ENCODE peak calls at places on chromosomes 6 and 20, in six cellular contexts. V is activated T-helper 1 cell treated with anti-CD3 and anti-CD28 coated beads, Interleukin-12 subunit alpha, Interleukin-12 subunit beta, Interleukin-2, Interleukin-4 antibody, amounts not matched to agents 30 ng/mL and 10 ng/mL and 1 ng/mL, durations not matched to agents 14 hours and 24 hours and 36 hours; Z is HEK293T; L is osteocyte; E is NCI-H1092 treated with DMSO at 0.1 percent for 48 hours; C is activated CD4-positive, alpha-beta T cell treated with anti-CD3 and anti-CD28 coated beads, Interleukin-2, amount 10 ng/mL, durations not matched to agents 7 days and 5 days. X is an unnamed sample.

GRCh38 chr6:91509039-91509438 is 922.2 kb upstream of the MAP3K7 start:
- DNase-seq in V (no peak), Z (no peak), L (no peak), E (no peak), C (no peak), X (no peak)

GRCh38 chr6:39209360-39209811 is 19.9 kb downstream of the KCNK5 start:
- DNase-seq in V (no peak), Z (no peak), L (no peak), E (no peak), C (no peak), X (no peak)

GRCh38 chr20:31485450-31486339 is 10.6 kb downstream of the REM1 start:
- DNase-seq in V (no peak), Z (no peak), L (no peak), E (no peak), C (no peak), X (peak; percentile 59)

GRCh38 chr20:45611054-45611453 is 18.5 kb upstream of the WFDC10A start:
- DNase-seq in V (no peak), Z (no peak), L (no peak), E (no peak), C (no peak), X (peak; percentile 86)

GRCh38 chr20:51757226-51757625 is 11.0 kb downstream of the ATP9A start:
- DNase-seq in V (no peak), Z (no peak), L (no peak), E (no peak), C (no peak), X (no peak)

GRCh38 chr6:5028921-5029320 is 25.1 kb upstream of the RPP40 start:
- DNase-seq in V (no peak), Z (no peak), L (no peak), E (no peak), C (no peak), X (no peak)

GRCh38 chr20:44576297-44576696 is 6.1 kb upstream of the PKIG start:
- DNase-seq in V (no peak), Z (peak; percentile 28), L (no peak), E (peak; percentile 12), C (no peak), X (no peak)

GRCh38 chr6:47247227-47247797 is 62.4 kb downstream of the TNFRSF21 start:
- DNase-seq in V (no peak), Z (no peak), L (no peak), E (peak; percentile 64), C (no peak), X (no peak)

GRCh38 chr20:32483351-32484220 is 101.5 kb downstream of the NOL4L start:
- DNase-seq in V (peak; percentile 30), Z (peak; percentile 62), L (peak; percentile 94), E (peak; percentile 79), C (peak; percentile 42), X (peak; percentile 77)

GRCh38 chr20:24382775-24383174 is 86.7 kb upstream of the SYNDIG1 start:
- DNase-seq in V (no peak), Z (no peak), L (no peak), E (peak; percentile 21), C (no peak), X (no peak)

GRCh38 chr20:25327521-25328235 is 63.0 kb downstream of the ABHD12 start:
- DNase-seq in V (no peak), Z (no peak), L (no peak), E (no peak), C (no peak), X (peak; percentile 32)

GRCh38 chr6:110814488-110815259 is 595 bp downstream of the CDK19 start:
- DNase-seq in V (peak; percentile 60), Z (peak; percentile 61), L (peak; percentile 87), E (peak; percentile 12), C (peak; percentile 57), X (peak; percentile 23)

GRCh38 chr6:48834706-48835105 is 628.3 kb downstream of the MMUT start:
- DNase-seq in V (no peak), Z (no peak), L (no peak), E (no peak), C (no peak), X (no peak)

GRCh38 chr20:46242390-46242789 is 65.9 kb downstream of the CDH22 start:
- DNase-seq in V (no peak), Z (no peak), L (no peak), E (no peak), C (no peak), X (no peak)

GRCh38 chr6:134291156-134291555 is 26.8 kb downstream of the SGK1 start:
- DNase-seq in V (no peak), Z (no peak), L (no peak), E (no peak), C (no peak), X (no peak)

GRCh38 chr6:78962458-78962857 is 95.1 kb downstream of the IRAK1BP1 start:
- DNase-seq in V (no peak), Z (no peak), L (no peak), E (no peak), C (no peak), X (no peak)

GRCh38 chr6:5435449-5435848 is 174.1 kb downstream of the FARS2 start:
- DNase-seq in V (no peak), Z (no peak), L (no peak), E (no peak), C (no peak), X (peak; percentile 77)

GRCh38 chr20:52196845-52197244 is 5.3 kb upstream of the ZFP64 start:
- DNase-seq in V (no peak), Z (no peak), L (no peak), E (no peak), C (no peak), X (no peak)

GRCh38 chr6:43698584-43699349 is 11.2 kb upstream of the MRPS18A start:
- DNase-seq in V (no peak), Z (no peak), L (no peak), E (peak; percentile 61), C (no peak), X (no peak)

GRCh38 chr6:38141045-38141444 is 321.5 kb downstream of the ZFAND3 start:
- DNase-seq in V (no peak), Z (no peak), L (no peak), E (no peak), C (no peak), X (no peak)

GRCh38 chr6:21441386-21441785 is 152.2 kb upstream of the SOX4 start:
- DNase-seq in V (no peak), Z (no peak), L (no peak), E (no peak), C (no peak), X (peak; percentile 57)

GRCh38 chr20:16518068-16518783 is 55.0 kb downstream of the KIF16B start:
- DNase-seq in V (no peak), Z (peak; percentile 67), L (no peak), E (peak; percentile 17), C (peak; percentile 37), X (peak; percentile 10)

GRCh38 chr6:157222201-157222981 is 100.9 kb downstream of the TMEM242 start:
- DNase-seq in V (no peak), Z (no peak), L (no peak), E (no peak), C (no peak), X (no peak)

GRCh38 chr20:38843346-38843745 is 37.8 kb downstream of the PPP1R16B start:
- DNase-seq in V (peak; percentile 4), Z (no peak), L (no peak), E (no peak), C (no peak), X (no peak)

GRCh38 chr6:160293844-160294243 is 35.2 kb upstream of the SLC22A2 start:
- DNase-seq in V (no peak), Z (no peak), L (no peak), E (no peak), C (no peak), X (no peak)

GRCh38 chr6:129818251-129818650 is 42.9 kb downstream of the TMEM244 start:
- DNase-seq in V (no peak), Z (no peak), L (no peak), E (no peak), C (no peak), X (no peak)

GRCh38 chr6:14922306-14922705 is 323.6 kb upstream of the JARID2 start:
- DNase-seq in V (no peak), Z (no peak), L (no peak), E (no peak), C (no peak), X (peak; percentile 57)

GRCh38 chr6:87830834-87831374 is 128.9 kb upstream of the AKIRIN2 start:
- DNase-seq in V (no peak), Z (no peak), L (no peak), E (no peak), C (no peak), X (no peak)

GRCh38 chr20:5312518-5312917 is 4.2 kb downstream of the PROKR2 start:
- DNase-seq in V (no peak), Z (no peak), L (no peak), E (no peak), C (no peak), X (no peak)

GRCh38 chr20:10536531-10536930 is 101.4 kb downstream of the SLX4IP start:
- DNase-seq in V (no peak), Z (no peak), L (no peak), E (peak; percentile 16), C (peak; percentile 57), X (no peak)

GRCh38 chr6:170292778-170293164 is 1.9 kb upstream of the DLL1 start:
- DNase-seq in V (no peak), Z (no peak), L (no peak), E (peak; percentile 57), C (no peak), X (no peak)

GRCh38 chr6:110446405-110446804 is 30.0 kb downstream of the SLC22A16 start:
- DNase-seq in V (no peak), Z (no peak), L (no peak), E (no peak), C (no peak), X (no peak)

GRCh38 chr6:53411451-53411850 is 62.7 kb upstream of the ELOVL5 start:
- DNase-seq in V (no peak), Z (no peak), L (no peak), E (no peak), C (no peak), X (peak; percentile 82)

GRCh38 chr6:38233161-38233791 is 406.5 kb downstream of the BTBD9 start:
- DNase-seq in V (no peak), Z (no peak), L (no peak), E (no peak), C (no peak), X (peak; percentile 66)

GRCh38 chr6:161139766-161140553 is 133.9 kb downstream of the AGPAT4 start:
- DNase-seq in V (no peak), Z (no peak), L (no peak), E (no peak), C (no peak), X (no peak)

X was measured in astrocyte.